ENCODE peak calls at places on chromosomes 3 and 15, in seven cellular contexts. I, P, L, U, Y, D and H are unnamed samples.

GRCh38 chr3:126835472-126836219 is 131.6 kb downstream of the CHCHD6 start:
- DNase-seq in I (no peak), P (no peak), L (no peak), U (peak; percentile 76), Y (no peak), D (no peak), H (peak; percentile 6)

GRCh38 chr3:61186030-61186429 is 65.2 kb downstream of the FHIT start:
- DNase-seq in I (no peak), P (no peak), L (no peak), U (no peak), Y (no peak), D (no peak), H (no peak)

GRCh38 chr3:187773233-187773962 is 28.1 kb upstream of the BCL6 start:
- DNase-seq in I (no peak), P (no peak), L (no peak), U (no peak), Y (no peak), D (no peak), H (no peak)

GRCh38 chr15:59160880-59161593 is 45.6 kb upstream of the LDHAL6B start:
- DNase-seq in I (no peak), P (no peak), L (no peak), U (no peak), Y (no peak), D (no peak), H (no peak)

GRCh38 chr3:117853923-117854322 is 1144.3 kb downstream of the TUSC7 start:
- DNase-seq in I (no peak), P (no peak), L (no peak), U (peak; percentile 62), Y (no peak), D (no peak), H (peak; percentile 73)

GRCh38 chr3:134201201-134202130 is 49.2 kb downstream of the RYK start:
- DNase-seq in I (no peak), P (no peak), L (peak; percentile 59), U (peak; percentile 81), Y (no peak), D (peak; percentile 85), H (peak; percentile 59)

GRCh38 chr15:90230610-90231009 is 3.1 kb downstream of the CIB1 start:
- DNase-seq in I (no peak), P (no peak), L (no peak), U (no peak), Y (no peak), D (no peak), H (no peak)

GRCh38 chr15:25504307-25504706 is 65.5 kb upstream of the UBE3A start:
- DNase-seq in I (no peak), P (no peak), L (peak; percentile 31), U (peak; percentile 3), Y (no peak), D (no peak), H (no peak)

GRCh38 chr3:195906865-195907729 is 1.3 kb downstream of the TNK2 start:
- DNase-seq in I (no peak), P (peak; percentile 84), L (no peak), U (no peak), Y (peak; percentile 84), D (no peak), H (no peak)

GRCh38 chr3:63774776-63775175 is 44.3 kb upstream of the C3orf49 start:
- DNase-seq in I (no peak), P (no peak), L (no peak), U (peak; percentile 15), Y (no peak), D (no peak), H (no peak)

GRCh38 chr3:194757629-194758028 is 71.9 kb downstream of the FAM43A start:
- DNase-seq in I (no peak), P (no peak), L (no peak), U (no peak), Y (no peak), D (no peak), H (no peak)

GRCh38 chr3:116946376-116946775 is 236.8 kb downstream of the TUSC7 start:
- DNase-seq in I (no peak), P (no peak), L (no peak), U (no peak), Y (no peak), D (no peak), H (no peak)

GRCh38 chr3:58260261-58260731 is 22.7 kb downstream of the ABHD6 start:
- DNase-seq in I (no peak), P (no peak), L (peak; percentile 38), U (peak; percentile 81), Y (no peak), D (peak; percentile 26), H (no peak)

GRCh38 chr3:6791161-6791560 is 69.8 kb upstream of the GRM7 start:
- DNase-seq in I (no peak), P (no peak), L (no peak), U (peak; percentile 10), Y (no peak), D (no peak), H (no peak)

GRCh38 chr15:37015025-37015424 is 85.3 kb downstream of the MEIS2 start:
- DNase-seq in I (no peak), P (no peak), L (no peak), U (peak; percentile 79), Y (no peak), D (no peak), H (peak; percentile 18)

GRCh38 chr15:65558997-65559760 is 28.9 kb downstream of the HACD3 start:
- DNase-seq in I (no peak), P (no peak), L (no peak), U (no peak), Y (no peak), D (no peak), H (no peak)

GRCh38 chr15:93428807-93429351 is 339.9 kb upstream of the RGMA start:
- DNase-seq in I (no peak), P (no peak), L (no peak), U (no peak), Y (no peak), D (no peak), H (no peak)

GRCh38 chr3:63611382-63611781 is 41.1 kb upstream of the SNTN start:
- DNase-seq in I (no peak), P (no peak), L (no peak), U (peak; percentile 3), Y (no peak), D (no peak), H (no peak)

GRCh38 chr3:123751478-123751877 is 132.7 kb downstream of the MYLK start:
- DNase-seq in I (no peak), P (no peak), L (no peak), U (no peak), Y (no peak), D (no peak), H (no peak)

DNA sequence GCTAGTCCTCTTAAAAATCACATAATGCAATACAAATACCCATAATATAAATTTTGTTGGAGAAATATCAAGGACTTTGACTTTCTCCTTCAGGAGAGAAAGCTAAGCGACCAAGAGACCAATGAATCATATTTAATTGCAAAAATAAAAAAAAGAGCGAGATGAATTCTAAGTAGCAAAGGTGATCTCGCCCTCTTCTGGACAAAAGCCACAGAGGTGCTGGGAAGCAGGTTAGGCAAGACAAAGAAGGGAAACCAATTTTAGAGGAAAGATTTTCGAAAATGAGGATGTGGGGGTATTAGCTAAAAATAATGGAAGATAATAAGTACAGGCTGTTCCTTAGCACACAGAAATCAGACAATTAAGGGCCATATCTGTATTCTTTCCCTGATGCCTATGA is 111.4 kb upstream of the PLAAT1 start:
- DNase-seq in I (no peak), P (no peak), L (no peak), U (no peak), Y (no peak), D (no peak), H (no peak)
- TF ChIP-seq CTCF in I (no peak), P (no peak), L (no peak), U (no peak), Y (no peak), D (peak; percentile 37), H (no peak)

DNA sequence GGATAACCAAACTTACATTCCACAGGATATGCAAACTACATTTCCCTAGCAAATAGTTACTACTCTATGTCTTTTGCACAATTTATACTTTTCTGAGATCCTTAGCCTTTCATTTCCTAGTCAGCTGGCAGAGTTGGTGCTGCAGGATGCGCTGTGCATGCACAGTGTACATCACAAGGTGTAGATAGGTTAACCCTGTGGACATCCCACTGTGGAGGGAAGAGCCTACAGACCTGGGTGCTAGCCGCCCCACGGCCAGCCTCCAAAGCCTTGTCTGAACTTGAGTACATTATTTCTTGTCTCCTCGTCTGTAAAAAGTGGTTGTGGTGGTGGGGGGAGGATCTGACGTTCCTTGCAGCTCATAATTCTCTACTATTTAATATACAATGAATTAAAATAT is 3.5 kb downstream of the TNFSF10 start:
- DNase-seq in I (no peak), P (no peak), L (no peak), U (no peak), Y (no peak), D (no peak), H (no peak)
- H3K4me3 ChIP-seq in I (no peak overlapping the region), P (peak overlapping the region; percentile 82), L (no peak overlapping the region), U (no peak overlapping the region), Y (peak overlapping the region; percentile 69), D (no peak overlapping the region), H (peak overlapping the region; percentile 67)

GRCh38 chr15:101549647-101550046 is 60.1 kb upstream of the PCSK6 start:
- DNase-seq in I (no peak), P (no peak), L (no peak), U (no peak), Y (no peak), D (no peak), H (no peak)

GRCh38 chr15:101543926-101544490 is 54.5 kb upstream of the PCSK6 start:
- DNase-seq in I (no peak), P (no peak), L (no peak), U (no peak), Y (no peak), D (no peak), H (no peak)

GRCh38 chr15:101550124-101550523 is 60.6 kb upstream of the PCSK6 start:
- DNase-seq in I (no peak), P (no peak), L (no peak), U (no peak), Y (no peak), D (no peak), H (no peak)

GRCh38 chr15:101545548-101546505 is 56.3 kb upstream of the PCSK6 start:
- DNase-seq in I (no peak), P (no peak), L (no peak), U (no peak), Y (no peak), D (no peak), H (no peak)

DNA sequence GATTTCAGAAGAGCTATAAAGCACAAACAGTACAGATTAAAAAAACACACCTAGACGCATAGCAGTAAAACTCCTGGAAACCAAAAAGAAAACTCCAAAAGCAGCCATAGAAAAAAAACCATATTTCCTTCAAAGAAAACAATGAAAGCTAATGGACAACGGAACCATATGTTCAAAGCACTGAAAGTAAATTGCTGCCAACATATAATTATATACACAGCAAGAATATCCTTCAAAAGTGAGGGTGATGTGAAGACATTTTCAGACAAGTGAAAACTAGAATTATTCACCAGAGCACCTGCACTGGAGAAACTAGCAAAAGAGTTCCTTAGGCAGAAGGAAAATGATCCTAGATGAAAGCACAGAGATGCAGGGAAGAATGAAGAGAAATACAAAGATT is 58.2 kb upstream of the PCSK6 start:
- DNase-seq in I (no peak), P (no peak), L (no peak), U (no peak), Y (no peak), D (no peak), H (no peak)
- TF ChIP-seq CTCF in I (no peak), P (no peak), L (no peak), U (no peak), Y (no peak), D (no peak), H (no peak)

DNA sequence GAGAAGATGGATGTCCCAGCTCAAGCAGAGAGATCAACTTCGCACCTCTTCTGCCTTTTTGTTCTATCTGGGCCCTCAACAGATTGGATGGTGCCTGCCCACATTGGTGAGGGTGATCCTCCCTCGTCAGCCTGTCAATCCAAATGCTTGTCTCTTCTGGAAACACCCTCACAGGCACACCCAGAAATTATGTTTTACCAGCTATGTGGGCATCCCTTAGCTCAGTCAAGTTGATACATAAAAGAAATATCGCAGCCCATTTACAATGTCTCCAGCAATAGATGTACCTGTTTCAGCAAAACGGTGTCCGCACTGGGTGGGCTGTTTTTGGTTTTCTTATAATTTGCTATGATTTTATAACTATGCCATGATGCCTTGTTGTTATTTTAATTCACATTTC is 27.5 kb upstream of the CA12 start:
- DNase-seq in I (no peak), P (no peak), L (no peak), U (no peak), Y (no peak), D (no peak), H (no peak)
- H3K4me3 ChIP-seq in I (no peak overlapping the region), P (no peak overlapping the region), L (no peak overlapping the region), U (no peak overlapping the region), Y (no peak overlapping the region), D (no peak overlapping the region), H (no peak overlapping the region)